ENCODE peak calls at places on chromosomes 11 and 22, in four cellular contexts. T is psoas muscle, H is AG04449, E is H9. S is an unnamed sample.

GRCh38 chr11:64233913-64234839 is at the start of gene VEGFB:
- DNase-seq in H (no peak), T (peak), E (no peak), S (no peak)

GRCh38 chr22:48391171-48391711 is 1436.4 kb downstream of the BRD1 start:
- DNase-seq in T (no peak), E (no peak), H (no peak), S (peak)

GRCh38 chr11:89613916-89614315 is 96.2 kb upstream of the TRIM77 start:
- DNase-seq in E (no peak), T (no peak), H (no peak), S (no peak)

GRCh38 chr11:22938691-22939090 is 78.4 kb upstream of the CCDC179 start:
- DNase-seq in E (no peak), H (no peak), T (no peak), S (no peak)

GRCh38 chr11:86570457-86570856 is 102.0 kb downstream of the ME3 start:
- DNase-seq in H (no peak), E (no peak), T (no peak), S (no peak)

GRCh38 chr11:128575956-128576340 is 11.4 kb downstream of the ETS1 start:
- DNase-seq in T (no peak), E (no peak), H (no peak), S (no peak)

GRCh38 chr11:126310229-126310991 is 6.5 kb downstream of the DCPS start:
- DNase-seq in H (no peak), T (peak), E (peak), S (peak)

GRCh38 chr22:44462246-44463015 is 35.6 kb downstream of the RTL6 start:
- DNase-seq in E (no peak), T (no peak), H (no peak), S (peak)

GRCh38 chr11:12050911-12051667 is 42.7 kb upstream of the DKK3 start:
- DNase-seq in E (no peak), T (no peak), H (no peak), S (peak)

GRCh38 chr11:17649696-17650600 is 69.4 kb upstream of the MYOD1 start:
- DNase-seq in E (no peak), T (no peak), H (no peak), S (no peak)

GRCh38 chr11:34348919-34349318 is 8.9 kb downstream of the ABTB2 start:
- DNase-seq in H (no peak), E (peak), T (no peak), S (no peak)

GRCh38 chr11:120398184-120398583 is 62.0 kb downstream of the ARHGEF12 start:
- DNase-seq in T (no peak), H (no peak), E (no peak), S (no peak)

GRCh38 chr22:30351226-30351625 is 5.5 kb downstream of the SF3A1 start:
- DNase-seq in E (no peak), T (no peak), H (no peak), S (no peak)

GRCh38 chr11:67441082-67441683 is 2.1 kb downstream of the CORO1B start:
- DNase-seq in T (no peak), E (no peak), H (no peak), S (no peak)

GRCh38 chr11:8867856-8868705 is 42.9 kb upstream of the AKIP1 start:
- DNase-seq in T (no peak), H (no peak), E (no peak), S (no peak)

GRCh38 chr22:48630444-48630777 is 1197.3 kb downstream of the BRD1 start:
- DNase-seq in E (no peak), T (no peak), H (no peak), S (no peak)

GRCh38 chr11:1870721-1871466 is 18.0 kb downstream of the LSP1 start:
- DNase-seq in T (peak), H (no peak), E (no peak), S (no peak)

GRCh38 chr11:19849947-19850593 is 137.4 kb downstream of the NAV2 start:
- DNase-seq in H (no peak), E (no peak), T (no peak), S (no peak)

GRCh38 chr22:22061085-22062077 is 78.8 kb upstream of the TOP3B start:
- DNase-seq in T (peak), E (no peak), H (no peak), S (no peak)

GRCh38 chr11:67372993-67373915 is at the start of gene CLCF1:
- DNase-seq in E (no peak), H (no peak), T (peak), S (peak)

GRCh38 chr22:23801238-23801821 is 14.6 kb downstream of the SMARCB1 start:
- DNase-seq in T (no peak), H (no peak), E (no peak), S (no peak)

GRCh38 chr22:43438666-43439347 is 27.0 kb downstream of the MPPED1 start:
- DNase-seq in E (no peak), H (no peak), T (no peak), S (no peak)

GRCh38 chr11:110762596-110762995 is 50.4 kb upstream of the ARHGAP20 start:
- DNase-seq in T (no peak), H (no peak), E (no peak), S (no peak)

GRCh38 chr11:108726077-108726800 is 61.4 kb downstream of the DDX10 start:
- DNase-seq in H (no peak), T (no peak), E (no peak), S (no peak)

GRCh38 chr22:44750481-44750880 is 1.9 kb upstream of the ARHGAP8 start:
- DNase-seq in E (no peak), T (no peak), H (no peak), S (no peak)

GRCh38 chr11:59222464-59223065 is 9.8 kb upstream of the MPEG1 start:
- DNase-seq in H (no peak), T (no peak), E (no peak), S (no peak)

GRCh38 chr11:15107730-15108515 is 6.8 kb upstream of the INSC start:
- DNase-seq in T (no peak), H (no peak), E (no peak), S (peak)

GRCh38 chr11:118241191-118242098 is 10.7 kb downstream of the MPZL3 start:
- DNase-seq in E (no peak), T (no peak), H (no peak), S (no peak)

GRCh38 chr11:61962213-61963015 is 5.0 kb downstream of the FTH1 start:
- DNase-seq in T (no peak), H (no peak), E (no peak), S (no peak)

GRCh38 chr11:118051611-118052461 is 25.0 kb upstream of the TMPRSS4 start:
- DNase-seq in H (no peak), T (no peak), E (no peak), S (peak)

GRCh38 chr11:35491231-35491871 is 34.1 kb downstream of the PAMR1 start:
- DNase-seq in T (no peak), H (peak), E (no peak), S (no peak)

GRCh38 chr22:22720201-22720723 is 75.8 kb downstream of the GGTLC2 start:
- DNase-seq in T (no peak), H (peak), E (peak), S (no peak)

GRCh38 chr11:81005595-81005994 is 1564.8 kb upstream of the TENM4 start:
- DNase-seq in E (no peak), T (no peak), H (peak), S (no peak)

GRCh38 chr11:70703141-70704052 is 305.1 kb downstream of the CTTN start:
- DNase-seq in T (no peak), E (peak), H (no peak), S (no peak)

GRCh38 chr11:74989269-74989655 is 529 bp downstream of the NEU3 start:
- DNase-seq in H (no peak), T (no peak), E (no peak), S (no peak)

GRCh38 chr11:100676901-100677300 is 10.2 kb upstream of the ARHGAP42 start:
- DNase-seq in T (no peak), H (no peak), E (peak), S (no peak)

DNA sequence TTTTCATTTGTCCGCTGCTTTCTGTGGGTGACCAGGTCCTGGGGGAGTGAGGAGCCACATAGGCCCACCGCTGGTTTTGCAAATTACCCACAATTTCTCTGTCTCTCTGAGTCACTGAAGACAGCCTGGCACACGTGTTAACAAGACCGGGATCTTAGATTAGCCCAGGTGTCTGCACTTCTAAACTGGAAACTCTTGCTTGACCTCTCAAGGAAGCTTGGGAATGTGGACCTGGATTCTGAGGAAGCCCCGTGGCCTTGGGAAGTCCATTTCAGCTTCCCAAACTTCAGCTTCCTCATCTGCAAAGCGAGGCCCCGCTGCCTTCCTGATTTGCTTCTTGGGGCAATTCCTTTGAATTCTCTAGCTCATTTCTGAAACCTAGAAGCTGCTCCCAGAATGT is 119.9 kb downstream of the KIAA1671 start:
- DNase-seq in H (no peak), E (no peak), T (no peak), S (no peak)
- TF ChIP-seq CTCF in H (no peak), E (no peak), T (no peak), S (no peak)

GRCh38 chr11:94563848-94564442 is 3.2 kb upstream of the PIWIL4 start:
- DNase-seq in H (no peak), T (no peak), E (no peak), S (no peak)
- TF ChIP-seq CTCF in H (no peak), T (no peak), E (no peak), S (no peak)

DNA sequence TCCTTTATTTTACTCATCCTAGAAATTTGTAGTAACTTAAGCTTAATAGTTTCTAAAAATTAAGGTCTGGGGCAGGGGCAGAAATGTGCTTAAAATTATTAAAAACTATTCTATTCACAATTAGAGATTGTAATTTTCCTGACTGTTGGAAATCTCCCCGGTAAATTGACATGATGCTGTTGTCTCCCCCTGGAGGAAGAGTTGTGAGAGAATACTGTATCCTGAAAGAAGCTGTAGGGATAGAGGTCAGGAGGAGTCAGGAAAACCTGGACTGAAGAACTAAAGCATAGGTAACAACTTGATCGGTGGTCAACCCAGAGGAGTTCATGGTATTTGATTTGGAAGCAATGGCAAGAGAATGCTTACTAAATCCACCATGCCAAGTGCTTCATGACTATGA is 16.2 kb upstream of the ESAM start:
- DNase-seq in E (no peak), T (no peak), H (no peak), S (no peak)
- TF ChIP-seq CTCF in E (peak), T (no peak), H (no peak), S (no peak)

GRCh38 chr22:50706481-50707125 is 31.4 kb upstream of the ACR start:
- DNase-seq in T (no peak), H (no peak), E (no peak), S (no peak)
- TF ChIP-seq CTCF in T (no peak), H (no peak), E (no peak), S (no peak)

GRCh38 chr11:95507794-95508193 is 276.8 kb upstream of the SESN3 start:
- DNase-seq in H (no peak), T (no peak), E (no peak), S (no peak)
- TF ChIP-seq CTCF in H (no peak), T (no peak), E (peak), S (no peak)

GRCh38 chr11:45804806-45805304 is at the start of gene SLC35C1:
- DNase-seq in E (peak), T (peak), H (peak), S (peak)
- TF ChIP-seq CTCF in E (no peak), T (no peak), H (no peak), S (no peak)

GRCh38 chr11:116930586-116930985 is 93.2 kb upstream of the APOA1 start:
- DNase-seq in H (no peak), E (no peak), T (no peak), S (no peak)

GRCh38 chr11:116931206-116931953 is 94.0 kb upstream of the APOA1 start:
- DNase-seq in E (no peak), H (no peak), T (no peak), S (no peak)

GRCh38 chr11:116933961-116934360 is 96.5 kb upstream of the APOA1 start:
- DNase-seq in H (no peak), E (no peak), T (no peak), S (no peak)

GRCh38 chr11:116930177-116930576 is 92.8 kb upstream of the APOA1 start:
- DNase-seq in E (no peak), H (no peak), T (no peak), S (no peak)

DNA sequence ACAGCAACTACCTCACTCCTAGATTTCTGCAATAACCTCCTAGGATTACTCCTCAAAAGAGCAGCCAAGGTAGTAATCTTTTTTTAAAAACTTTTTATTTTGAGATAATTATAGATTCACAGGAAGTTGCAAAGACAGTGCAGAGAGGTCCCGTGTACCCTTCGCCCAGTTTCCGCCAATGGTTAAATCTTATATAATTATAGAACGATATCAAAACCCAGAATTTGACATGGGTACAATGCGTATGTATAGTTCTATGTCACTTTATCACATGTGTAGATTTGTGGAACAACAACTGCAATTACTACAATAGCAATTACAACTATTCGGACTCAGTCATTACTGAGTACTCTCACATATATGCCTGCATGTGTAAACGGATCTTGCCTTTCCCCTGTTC is 94.8 kb upstream of the APOA1 start:
- DNase-seq in E (no peak), H (no peak), T (no peak), S (no peak)
- TF ChIP-seq CTCF in E (no peak), H (no peak), T (no peak), S (no peak)

DNA sequence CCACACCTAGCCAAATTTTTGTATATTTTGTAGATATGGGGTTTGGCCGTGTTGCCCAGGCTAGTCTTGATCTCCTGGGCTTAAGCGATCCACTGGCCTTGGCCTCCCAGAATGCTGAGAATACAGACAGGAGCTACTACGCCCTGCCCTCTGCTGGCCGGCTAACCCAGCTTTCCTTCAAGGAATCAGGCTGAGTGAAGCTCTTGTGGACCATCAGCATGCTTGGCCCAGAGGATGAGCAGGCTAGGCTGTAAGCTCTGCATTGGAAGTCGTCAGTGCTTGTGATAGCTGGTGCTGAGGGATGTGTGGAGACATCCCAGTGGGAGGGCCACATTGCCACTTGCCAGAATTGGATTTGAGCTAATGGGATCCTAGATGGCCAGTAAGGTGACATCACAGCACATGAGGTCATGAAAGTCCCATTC is 60.6 kb downstream of the MED15 start:
- DNase-seq in E (no peak), H (no peak), T (no peak), S (no peak)
- TF ChIP-seq CTCF in E (peak), H (peak), T (peak), S (peak)

DNA sequence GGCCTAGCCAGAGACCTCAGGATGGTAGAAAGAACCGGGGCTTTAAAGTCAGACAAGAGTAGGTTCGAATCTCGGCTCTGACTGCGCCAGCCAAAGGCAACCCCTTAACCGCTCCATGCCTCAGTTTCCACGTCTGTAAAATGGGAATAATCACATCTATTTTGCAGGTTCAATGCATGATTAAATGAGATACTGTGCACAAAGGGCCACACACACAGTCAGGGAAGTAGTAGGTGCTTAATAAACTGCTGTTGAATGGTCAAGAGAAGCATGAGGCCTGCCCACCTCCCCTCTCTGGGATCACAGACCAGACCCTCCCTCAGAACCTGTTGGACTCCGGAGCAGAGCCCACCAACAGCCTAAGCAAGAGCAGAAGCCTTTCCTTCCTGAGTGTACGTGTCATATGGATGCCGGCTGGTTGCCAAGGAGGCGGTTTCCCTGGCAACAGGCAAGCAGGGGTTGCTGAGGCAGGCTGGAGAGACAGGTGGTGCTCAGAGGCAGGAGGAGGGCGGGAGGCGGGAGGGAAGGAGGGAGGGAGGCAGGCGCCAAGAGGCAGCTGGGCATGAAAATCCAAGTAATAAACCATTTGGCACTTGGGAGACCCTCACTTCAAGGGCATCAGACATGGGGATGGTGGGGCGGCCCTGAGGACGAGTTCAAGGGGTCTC is 43.9 kb downstream of the NFAM1 start:
- DNase-seq in T (no peak), H (no peak), E (no peak), S (no peak)
- TF ChIP-seq CTCF in T (no peak), H (no peak), E (no peak), S (no peak)

DNA sequence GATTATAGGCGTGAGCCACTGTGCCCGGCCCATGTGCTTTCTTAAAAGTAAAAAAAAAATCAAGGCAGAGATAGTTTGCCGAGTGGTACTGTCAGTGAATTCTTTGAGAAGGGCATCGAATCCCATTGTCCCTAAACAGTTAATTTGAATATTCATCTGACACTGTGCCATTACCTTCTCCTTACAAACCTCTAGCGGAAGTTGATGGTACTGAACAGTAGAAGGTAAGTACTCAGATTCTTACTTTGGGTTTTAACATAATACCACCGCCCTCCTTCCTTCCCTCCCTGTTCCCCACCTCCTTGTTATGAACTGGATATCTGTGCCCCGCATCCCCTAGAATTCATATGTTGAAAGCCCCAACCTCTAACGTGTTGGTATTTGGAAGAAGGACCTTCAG is 58.2 kb upstream of the CLMP start:
- DNase-seq in T (no peak), H (no peak), E (no peak), S (no peak)
- TF ChIP-seq CTCF in T (no peak), H (no peak), E (peak), S (no peak)

S was measured in osteocyte.